ENCODE peak calls at places on chromosomes 16 and 17, in five cellular contexts. Z is pancreas, B is GM12864, H is lower leg skin, V is HAP-1. G is an unnamed sample.

GRCh38 chr17:45834471-45835396 is 9.9 kb upstream of the SPPL2C start:
- DNase-seq in Z (no peak), H (no peak), V (no peak), B (no peak), G (no peak)

GRCh38 chr17:4450710-4451316 is 17.1 kb downstream of the SPNS3 start:
- DNase-seq in H (no peak), V (no peak), B (no peak), Z (no peak), G (no peak)

GRCh38 chr17:16439303-16439791 is 24.0 kb downstream of the TRPV2 start:
- DNase-seq in B (no peak), V (no peak), H (no peak), Z (peak), G (no peak)

GRCh38 chr17:65022751-65023421 is 33.7 kb downstream of the GNA13 start:
- DNase-seq in Z (no peak), H (no peak), B (peak), V (no peak), G (no peak)

GRCh38 chr17:5913641-5914040 is 156.5 kb upstream of the WSCD1 start:
- DNase-seq in B (no peak), H (no peak), V (no peak), Z (no peak), G (no peak)

GRCh38 chr17:9522074-9522473 is 53.5 kb downstream of the STX8 start:
- DNase-seq in H (no peak), B (no peak), Z (no peak), V (peak), G (peak)

GRCh38 chr17:82334622-82335394 is 1.2 kb upstream of the SECTM1 start:
- DNase-seq in B (no peak), H (no peak), Z (no peak), V (no peak), G (peak)

GRCh38 chr17:79630821-79631639 is 20.2 kb upstream of the RBFOX3 start:
- DNase-seq in H (peak), V (no peak), Z (no peak), B (no peak), G (no peak)

GRCh38 chr17:49980703-49981197 is 11.8 kb downstream of the DLX4 start:
- DNase-seq in Z (no peak), H (no peak), B (no peak), V (no peak), G (no peak)

GRCh38 chr17:71423871-71424546 is 696.8 kb upstream of the SOX9 start:
- DNase-seq in B (no peak), V (no peak), Z (no peak), H (no peak), G (peak)

GRCh38 chr16:86176462-86176861 is 277.5 kb downstream of the IRF8 start:
- DNase-seq in Z (no peak), B (no peak), H (peak), V (no peak), G (no peak)

GRCh38 chr17:604719-605118 is 109.9 kb downstream of the VPS53 start:
- DNase-seq in B (no peak), H (peak), V (no peak), Z (no peak), G (no peak)

GRCh38 chr17:48074322-48075054 is 26.3 kb downstream of the NFE2L1 start:
- DNase-seq in Z (peak), B (no peak), V (peak), H (no peak), G (peak)

GRCh38 chr17:75501378-75502071 is 13.8 kb downstream of the CASKIN2 start:
- DNase-seq in Z (no peak), B (no peak), H (no peak), V (no peak), G (no peak)

GRCh38 chr16:10835281-10835931 is 16.8 kb upstream of the TVP23A start:
- DNase-seq in H (no peak), Z (no peak), V (no peak), B (peak), G (no peak)

GRCh38 chr16:67657017-67657608 is 2.9 kb downstream of the ACD start:
- DNase-seq in H (no peak), V (no peak), Z (no peak), B (no peak), G (no peak)

GRCh38 chr17:82198092-82198491 is 14.6 kb downstream of the CCDC57 start:
- DNase-seq in H (no peak), Z (no peak), B (no peak), V (no peak), G (no peak)

GRCh38 chr17:47850692-47851573 is at the start of gene SP6:
- DNase-seq in B (no peak), Z (peak), V (peak), H (no peak), G (no peak)

GRCh38 chr16:53061256-53061655 is 6.5 kb downstream of the CHD9 start:
- DNase-seq in B (peak), Z (no peak), V (no peak), H (no peak), G (no peak)

GRCh38 chr16:66580605-66581209 is 1.4 kb downstream of the CMTM2 start:
- DNase-seq in Z (no peak), V (peak), B (no peak), H (no peak), G (no peak)

GRCh38 chr17:72940511-72940910 is 152.0 kb downstream of the SLC39A11 start:
- DNase-seq in V (no peak), H (no peak), B (no peak), Z (no peak), G (no peak)

GRCh38 chr16:47713225-47713595 is 252.1 kb downstream of the PHKB start:
- DNase-seq in H (no peak), B (peak), Z (no peak), V (no peak), G (peak)

GRCh38 chr17:47744168-47745036 is 11.4 kb downstream of the TBX21 start:
- DNase-seq in B (no peak), V (no peak), H (no peak), Z (no peak), G (peak)

GRCh38 chr16:86751081-86752030 is 173.0 kb downstream of the FOXL1 start:
- DNase-seq in H (no peak), B (no peak), Z (no peak), V (no peak), G (no peak)

GRCh38 chr16:69234460-69234859 is 47.5 kb downstream of the SNTB2 start:
- DNase-seq in Z (no peak), V (no peak), H (no peak), B (no peak), G (no peak)

GRCh38 chr17:46771601-46772012 is 46.9 kb downstream of the WNT3 start:
- DNase-seq in V (no peak), Z (no peak), B (no peak), H (no peak), G (no peak)

GRCh38 chr17:30254150-30254549 is 18.7 kb upstream of the SLC6A4 start:
- DNase-seq in B (no peak), H (no peak), Z (no peak), V (no peak), G (no peak)

GRCh38 chr17:74778960-74779359 is 2.8 kb upstream of the NAT9 start:
- DNase-seq in B (no peak), Z (no peak), V (no peak), H (no peak), G (no peak)

GRCh38 chr17:1011138-1011537 is 14.2 kb downstream of the TIMM22 start:
- DNase-seq in Z (no peak), B (no peak), V (no peak), H (no peak), G (no peak)

GRCh38 chr16:84266451-84266850 is 26.6 kb upstream of the KCNG4 start:
- DNase-seq in H (no peak), Z (no peak), V (peak), B (peak), G (peak)

GRCh38 chr16:7013990-7014389 is 318.7 kb upstream of the RBFOX1 start:
- DNase-seq in H (no peak), V (no peak), Z (no peak), B (no peak), G (peak)

GRCh38 chr16:27240948-27241531 is 27.5 kb downstream of the NSMCE1 start:
- DNase-seq in V (no peak), B (no peak), Z (no peak), H (peak), G (no peak)

GRCh38 chr17:28644782-28645575 is at the start of gene BLTP2:
- DNase-seq in B (peak), H (peak), Z (peak), V (peak), G (peak)

GRCh38 chr16:1961651-1962067 is 2.3 kb downstream of the NDUFB10 start:
- DNase-seq in B (no peak), H (no peak), V (peak), Z (no peak), G (peak)

GRCh38 chr17:1830288-1830687 is 483 bp downstream of the RPA1 start:
- DNase-seq in B (no peak), H (no peak), V (peak), Z (no peak), G (peak)

GRCh38 chr16:28946681-28947080 is 4.1 kb upstream of the NFATC2IP start:
- DNase-seq in V (no peak), Z (no peak), H (no peak), B (no peak), G (no peak)

GRCh38 chr17:47119746-47120520 is 69.2 kb downstream of the CDC27 start:
- DNase-seq in B (no peak), H (no peak), V (no peak), Z (no peak), G (no peak)

GRCh38 chr17:12195418-12195817 is 174.7 kb downstream of the MAP2K4 start:
- DNase-seq in H (no peak), Z (no peak), V (no peak), B (no peak), G (no peak)

GRCh38 chr16:11655655-11656054 is 12.6 kb upstream of the SNN start:
- DNase-seq in H (no peak), Z (no peak), B (no peak), V (no peak), G (no peak)

DNA sequence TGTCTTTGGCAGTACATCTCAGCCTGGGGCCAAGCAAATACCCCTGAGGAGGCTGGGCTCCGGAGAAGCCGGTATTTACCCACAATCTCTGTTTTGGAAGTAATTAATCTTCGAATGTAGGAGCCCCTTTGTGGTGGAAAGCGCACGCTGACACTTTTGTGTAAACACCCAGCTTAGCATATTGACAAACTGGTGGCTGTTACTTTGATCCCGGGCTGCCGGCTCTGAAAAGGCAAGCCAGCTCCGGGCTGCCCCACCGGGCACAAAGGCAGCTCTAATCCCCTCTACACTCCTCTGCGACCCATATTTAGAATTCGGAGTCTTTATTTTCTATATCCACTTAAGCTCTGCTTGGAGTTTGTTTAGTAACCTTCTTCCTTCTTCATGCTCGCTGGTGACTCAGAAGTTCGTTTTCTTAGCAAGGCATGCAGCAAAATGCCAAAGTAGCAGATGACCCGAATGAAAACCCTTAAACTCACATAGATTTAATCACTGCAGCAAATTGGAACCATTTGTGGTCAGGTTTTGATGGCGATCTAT is 144.0 kb upstream of the IRX3 start:
- DNase-seq in H (no peak), V (peak), B (no peak), Z (no peak), G (no peak)
- H3K4me3 ChIP-seq in H (no peak), V (no peak), B (no peak), Z (no peak), G (no peak)

GRCh38 chr17:77327566-77328463 is 187.0 kb downstream of the SEC14L1 start:
- DNase-seq in B (no peak), Z (no peak), V (no peak), H (peak), G (no peak)
- H3K4me3 ChIP-seq in B (no peak), Z (no peak), V (no peak), H (no peak), G (no peak)

DNA sequence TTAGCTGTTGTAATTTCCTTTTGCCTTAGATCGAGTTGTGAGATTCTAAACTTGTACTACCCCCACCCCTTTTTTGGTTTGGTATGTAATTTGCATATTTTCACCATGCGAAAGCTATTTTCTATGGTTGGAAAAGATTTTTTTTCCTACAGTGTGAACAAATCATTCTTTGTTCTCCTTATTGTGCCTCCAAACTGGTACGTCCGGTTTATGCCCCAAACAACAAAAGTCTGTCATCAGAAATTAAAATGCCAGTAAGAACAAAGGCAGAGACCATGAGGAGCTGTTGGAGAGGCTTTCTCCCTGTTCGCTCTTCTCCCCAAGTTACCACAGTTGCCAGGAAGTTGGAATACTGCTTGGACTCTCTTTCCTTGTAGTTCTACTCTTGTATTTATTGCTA is 66.2 kb downstream of the BCAS3 start:
- DNase-seq in B (no peak), Z (no peak), V (peak), H (no peak), G (no peak)
- H3K4me3 ChIP-seq in B (no peak), Z (no peak), V (no peak), H (no peak), G (no peak)

GRCh38 chr17:14356043-14356637 is 55.3 kb downstream of the HS3ST3B1 start:
- DNase-seq in B (no peak), H (peak), V (no peak), Z (no peak), G (no peak)
- H3K4me3 ChIP-seq in B (no peak), H (no peak), V (no peak), Z (no peak), G (no peak)

GRCh38 chr16:3012828-3013420 is at the start of gene CLDN9:
- DNase-seq in B (no peak), Z (no peak), V (no peak), H (no peak), G (no peak)
- H3K4me3 ChIP-seq in B (no peak), Z (no peak), V (no peak), H (no peak), G (no peak)

G was measured in Jurkat, Clone E6-1.